ENCODE peak calls at places on chromosomes 11 and 22, in ten cellular contexts. I, S, C, K, F, J, Z, P, Q and H are unnamed samples.

GRCh38 chr11:119615003-119615878 is 113.8 kb downstream of the NECTIN1 start:
- DNase-seq in S (no peak), J (no peak), F (no peak), P (peak), I (peak), Q (peak), K (no peak), Z (peak), C (no peak), H (no peak)

GRCh38 chr22:48700566-48701295 is 1126.9 kb downstream of the BRD1 start:
- DNase-seq in Z (no peak), F (no peak), I (no peak), K (no peak), J (no peak), C (no peak), S (no peak), Q (no peak), P (no peak), H (no peak)

GRCh38 chr11:122802876-122803275 is 35.4 kb upstream of the CRTAM start:
- DNase-seq in I (no peak), F (no peak), Z (no peak), K (no peak), Q (no peak), J (no peak), P (no peak), C (no peak), S (no peak), H (no peak)

GRCh38 chr11:12112731-12113130 is 2.3 kb downstream of the MICAL2 start:
- DNase-seq in Q (no peak), Z (no peak), K (no peak), C (no peak), F (no peak), S (no peak), J (no peak), P (peak), I (no peak), H (no peak)

GRCh38 chr11:64284962-64285884 is at the start of gene GPR137:
- DNase-seq in P (peak), S (peak), J (peak), C (peak), K (peak), Q (peak), Z (peak), F (peak), I (peak), H (peak)

GRCh38 chr11:69636512-69636866 is 4.5 kb upstream of the CCND1 start:
- DNase-seq in J (peak), Q (peak), Z (peak), S (no peak), K (no peak), I (peak), C (no peak), F (no peak), P (peak), H (no peak)

GRCh38 chr11:112310414-112310813 is 49.8 kb upstream of the PLET1 start:
- DNase-seq in J (no peak), F (no peak), I (peak), K (no peak), P (no peak), C (no peak), Z (peak), S (no peak), Q (peak), H (no peak)

GRCh38 chr22:33028191-33028700 is 29.9 kb downstream of the SYN3 start:
- DNase-seq in Z (no peak), Q (no peak), C (no peak), S (no peak), F (no peak), I (no peak), J (peak), P (no peak), K (no peak), H (no peak)

GRCh38 chr11:124536520-124536919 is 6.9 kb downstream of the OR8B12 start:
- DNase-seq in J (no peak), I (peak), Z (peak), C (no peak), P (no peak), Q (no peak), K (no peak), S (no peak), F (no peak), H (no peak)

GRCh38 chr11:92707173-92707619 is 262.3 kb upstream of the MTNR1B start:
- DNase-seq in Q (no peak), S (no peak), I (peak), P (peak), J (peak), C (peak), F (no peak), K (no peak), Z (no peak), H (no peak)

GRCh38 chr22:39469681-39470461 is 13.1 kb downstream of the MGAT3 start:
- DNase-seq in I (no peak), Z (no peak), F (no peak), K (no peak), Q (no peak), J (no peak), S (no peak), P (no peak), C (no peak), H (no peak)

GRCh38 chr11:1103401-1104360 is 29.0 kb downstream of the MUC2 start:
- DNase-seq in J (no peak), C (no peak), S (no peak), P (no peak), I (no peak), Q (no peak), F (no peak), Z (no peak), K (no peak), H (no peak)

GRCh38 chr11:120180571-120181445 is 30.0 kb upstream of the OAF start:
- DNase-seq in K (peak), I (peak), C (no peak), Z (peak), J (no peak), P (peak), S (no peak), F (no peak), Q (peak), H (no peak)

GRCh38 chr11:46560300-46561025 is 33.4 kb downstream of the AMBRA1 start:
- DNase-seq in C (no peak), J (peak), I (no peak), F (no peak), Q (peak), P (peak), K (no peak), Z (peak), S (no peak), H (peak)

GRCh38 chr22:46267431-46268279 is at the start of gene TTC38:
- DNase-seq in I (peak), Z (peak), F (peak), J (peak), S (no peak), Q (peak), P (peak), K (peak), C (peak), H (peak)

GRCh38 chr22:31173386-31174145 is 13.6 kb downstream of the RNF185 start:
- DNase-seq in I (peak), C (no peak), P (peak), S (no peak), Q (peak), Z (peak), K (no peak), J (no peak), F (no peak), H (no peak)

GRCh38 chr11:94185387-94186084 is 56.9 kb downstream of the PANX1 start:
- DNase-seq in J (no peak), Z (peak), F (no peak), C (no peak), S (no peak), K (no peak), P (no peak), I (no peak), Q (no peak), H (no peak)